ENCODE peak calls at places on chromosome 18, in five cellular contexts. One of them, this sample, is unnamed.

GRCh38 chr18:8478166-8478967 is 130.9 kb upstream of the RAB12 start:
- DNase-seq in occipital lobe: no peak
- DNase-seq in stimulated activated CD4-positive, alpha-beta T cell treated with anti-CD3 and anti-CD28 coated beads, Interleukin-15, amount 100 ng/mL, for 24 hours: peak; percentile 74
- DNase-seq in A549: peak; percentile 51
- DNase-seq in cardiac fibroblast: peak; percentile 62
- DNase-seq in this sample: peak; percentile 37

GRCh38 chr18:13264091-13264777 is 45.7 kb downstream of the LDLRAD4 start:
- DNase-seq in occipital lobe: no peak
- DNase-seq in stimulated activated CD4-positive, alpha-beta T cell treated with anti-CD3 and anti-CD28 coated beads, Interleukin-15, amount 100 ng/mL, for 24 hours: no peak
- DNase-seq in A549: no peak
- DNase-seq in cardiac fibroblast: peak; percentile 55
- DNase-seq in this sample: no peak

GRCh38 chr18:5885337-5885736 is 10.0 kb downstream of the TMEM200C start:
- DNase-seq in occipital lobe: no peak
- DNase-seq in stimulated activated CD4-positive, alpha-beta T cell treated with anti-CD3 and anti-CD28 coated beads, Interleukin-15, amount 100 ng/mL, for 24 hours: no peak
- DNase-seq in A549: no peak
- DNase-seq in cardiac fibroblast: no peak
- DNase-seq in this sample: no peak

GRCh38 chr18:79697976-79698375 is 18.4 kb downstream of the CTDP1 start:
- DNase-seq in occipital lobe: peak; percentile 52
- DNase-seq in stimulated activated CD4-positive, alpha-beta T cell treated with anti-CD3 and anti-CD28 coated beads, Interleukin-15, amount 100 ng/mL, for 24 hours: no peak
- DNase-seq in A549: no peak
- DNase-seq in cardiac fibroblast: no peak
- DNase-seq in this sample: no peak

GRCh38 chr18:26864658-26865057 is 849 bp downstream of the AQP4 start:
- DNase-seq in occipital lobe: no peak
- DNase-seq in stimulated activated CD4-positive, alpha-beta T cell treated with anti-CD3 and anti-CD28 coated beads, Interleukin-15, amount 100 ng/mL, for 24 hours: no peak
- DNase-seq in A549: no peak
- DNase-seq in cardiac fibroblast: no peak
- DNase-seq in this sample: no peak

GRCh38 chr18:46320928-46321855 is 217.0 kb downstream of the HAUS1 start:
- DNase-seq in occipital lobe: no peak
- DNase-seq in stimulated activated CD4-positive, alpha-beta T cell treated with anti-CD3 and anti-CD28 coated beads, Interleukin-15, amount 100 ng/mL, for 24 hours: no peak
- DNase-seq in A549: no peak
- DNase-seq in cardiac fibroblast: peak; percentile 35
- DNase-seq in this sample: peak; percentile 64

GRCh38 chr18:24831091-24831490 is 370.7 kb downstream of the HRH4 start:
- DNase-seq in occipital lobe: no peak
- DNase-seq in stimulated activated CD4-positive, alpha-beta T cell treated with anti-CD3 and anti-CD28 coated beads, Interleukin-15, amount 100 ng/mL, for 24 hours: no peak
- DNase-seq in A549: no peak
- DNase-seq in cardiac fibroblast: no peak
- DNase-seq in this sample: no peak

GRCh38 chr18:33557706-33558105 is 20.3 kb upstream of the ASXL3 start:
- DNase-seq in occipital lobe: no peak
- DNase-seq in stimulated activated CD4-positive, alpha-beta T cell treated with anti-CD3 and anti-CD28 coated beads, Interleukin-15, amount 100 ng/mL, for 24 hours: no peak
- DNase-seq in A549: no peak
- DNase-seq in cardiac fibroblast: no peak
- DNase-seq in this sample: no peak

GRCh38 chr18:907880-908512 is 3.3 kb downstream of the ADCYAP1 start:
- DNase-seq in occipital lobe: no peak
- DNase-seq in stimulated activated CD4-positive, alpha-beta T cell treated with anti-CD3 and anti-CD28 coated beads, Interleukin-15, amount 100 ng/mL, for 24 hours: peak; percentile 22
- DNase-seq in A549: no peak
- DNase-seq in cardiac fibroblast: no peak
- DNase-seq in this sample: no peak

GRCh38 chr18:54916507-54916906 is 42.8 kb downstream of the CCDC68 start:
- DNase-seq in occipital lobe: no peak
- DNase-seq in stimulated activated CD4-positive, alpha-beta T cell treated with anti-CD3 and anti-CD28 coated beads, Interleukin-15, amount 100 ng/mL, for 24 hours: no peak
- DNase-seq in A549: no peak
- DNase-seq in cardiac fibroblast: no peak
- DNase-seq in this sample: no peak

GRCh38 chr18:77087391-77088141 is 45.0 kb downstream of the MBP start:
- DNase-seq in occipital lobe: peak; percentile 43
- DNase-seq in stimulated activated CD4-positive, alpha-beta T cell treated with anti-CD3 and anti-CD28 coated beads, Interleukin-15, amount 100 ng/mL, for 24 hours: no peak
- DNase-seq in A549: no peak
- DNase-seq in cardiac fibroblast: peak; percentile 73
- DNase-seq in this sample: no peak

GRCh38 chr18:33761363-33761762 is 183.3 kb downstream of the ASXL3 start:
- DNase-seq in occipital lobe: no peak
- DNase-seq in stimulated activated CD4-positive, alpha-beta T cell treated with anti-CD3 and anti-CD28 coated beads, Interleukin-15, amount 100 ng/mL, for 24 hours: no peak
- DNase-seq in A549: peak; percentile 4
- DNase-seq in cardiac fibroblast: peak; percentile 31
- DNase-seq in this sample: no peak

GRCh38 chr18:73340135-73340934 is 472.5 kb upstream of the NETO1 start:
- DNase-seq in occipital lobe: no peak
- DNase-seq in stimulated activated CD4-positive, alpha-beta T cell treated with anti-CD3 and anti-CD28 coated beads, Interleukin-15, amount 100 ng/mL, for 24 hours: no peak
- DNase-seq in A549: no peak
- DNase-seq in cardiac fibroblast: no peak
- DNase-seq in this sample: peak; percentile 14

GRCh38 chr18:57077786-57078552 is 68.9 kb upstream of the BOD1L2 start:
- DNase-seq in occipital lobe: no peak
- DNase-seq in stimulated activated CD4-positive, alpha-beta T cell treated with anti-CD3 and anti-CD28 coated beads, Interleukin-15, amount 100 ng/mL, for 24 hours: peak; percentile 25
- DNase-seq in A549: no peak
- DNase-seq in cardiac fibroblast: no peak
- DNase-seq in this sample: no peak

GRCh38 chr18:23498877-23499570 is 4.3 kb upstream of the RMC1 start:
- DNase-seq in occipital lobe: peak; percentile 23
- DNase-seq in stimulated activated CD4-positive, alpha-beta T cell treated with anti-CD3 and anti-CD28 coated beads, Interleukin-15, amount 100 ng/mL, for 24 hours: peak; percentile 78
- DNase-seq in A549: peak; percentile 73
- DNase-seq in cardiac fibroblast: peak; percentile 84
- DNase-seq in this sample: peak; percentile 59

GRCh38 chr18:75551071-75551470 is 123.6 kb upstream of the SMIM21 start:
- DNase-seq in occipital lobe: no peak
- DNase-seq in stimulated activated CD4-positive, alpha-beta T cell treated with anti-CD3 and anti-CD28 coated beads, Interleukin-15, amount 100 ng/mL, for 24 hours: no peak
- DNase-seq in A549: no peak
- DNase-seq in cardiac fibroblast: peak; percentile 11
- DNase-seq in this sample: no peak

GRCh38 chr18:48163184-48164095 is 233.0 kb upstream of the SMAD2 start:
- DNase-seq in occipital lobe: no peak
- DNase-seq in stimulated activated CD4-positive, alpha-beta T cell treated with anti-CD3 and anti-CD28 coated beads, Interleukin-15, amount 100 ng/mL, for 24 hours: no peak
- DNase-seq in A549: no peak
- DNase-seq in cardiac fibroblast: no peak
- DNase-seq in this sample: no peak

GRCh38 chr18:13280066-13280795 is 61.7 kb downstream of the LDLRAD4 start:
- DNase-seq in occipital lobe: no peak
- DNase-seq in stimulated activated CD4-positive, alpha-beta T cell treated with anti-CD3 and anti-CD28 coated beads, Interleukin-15, amount 100 ng/mL, for 24 hours: no peak
- DNase-seq in A549: no peak
- DNase-seq in cardiac fibroblast: peak; percentile 17
- DNase-seq in this sample: peak; percentile 84

GRCh38 chr18:72986103-72986502 is 118.3 kb upstream of the NETO1 start:
- DNase-seq in occipital lobe: no peak
- DNase-seq in stimulated activated CD4-positive, alpha-beta T cell treated with anti-CD3 and anti-CD28 coated beads, Interleukin-15, amount 100 ng/mL, for 24 hours: no peak
- DNase-seq in A549: no peak
- DNase-seq in cardiac fibroblast: no peak
- DNase-seq in this sample: no peak

GRCh38 chr18:57128229-57128911 is 18.5 kb upstream of the BOD1L2 start:
- DNase-seq in occipital lobe: no peak
- DNase-seq in stimulated activated CD4-positive, alpha-beta T cell treated with anti-CD3 and anti-CD28 coated beads, Interleukin-15, amount 100 ng/mL, for 24 hours: no peak
- DNase-seq in A549: no peak
- DNase-seq in cardiac fibroblast: no peak
- DNase-seq in this sample: no peak

This sample was measured in NCI-H226.